ENCODE peak calls at places on chromosomes 13 and 19, in six cellular contexts. O is endothelial cell, D is upper lobe of right lung, C is IMR-90, J is cardiac muscle cell, K is HL-60. A is an unnamed sample.

GRCh38 chr19:15464394-15465385 is at the start of gene RASAL3:
- DNase-seq in J (no peak), O (no peak), C (no peak), D (no peak), K (peak; percentile 59), A (no peak)

GRCh38 chr19:43700368-43701015 is 15.4 kb upstream of the IRGC start:
- DNase-seq in D (no peak), K (peak; percentile 51), C (peak; percentile 84), J (no peak), O (no peak), A (no peak)

GRCh38 chr13:48775804-48776203 is 122.1 kb downstream of the CYSLTR2 start:
- DNase-seq in O (no peak), J (no peak), K (no peak), C (peak; percentile 97), D (no peak), A (no peak)

GRCh38 chr19:49515767-49516166 is 3.3 kb downstream of the FCGRT start:
- DNase-seq in O (no peak), K (peak; percentile 93), C (no peak), D (peak; percentile 79), J (no peak), A (no peak)

GRCh38 chr19:50567052-50567841 is 988 bp downstream of the LRRC4B start:
- DNase-seq in C (no peak), O (no peak), D (no peak), K (no peak), J (no peak), A (no peak)

GRCh38 chr19:43720936-43721335 is 5.1 kb downstream of the IRGC start:
- DNase-seq in K (no peak), O (no peak), C (no peak), J (no peak), D (no peak), A (no peak)

GRCh38 chr19:18795540-18795939 is 4.4 kb upstream of the COMP start:
- DNase-seq in C (no peak), K (no peak), O (no peak), D (no peak), J (no peak), A (no peak)

GRCh38 chr13:63840551-63841421 is 2425.1 kb upstream of the PCDH20 start:
- DNase-seq in C (no peak), J (no peak), O (no peak), D (peak; percentile 46), K (no peak), A (no peak)

GRCh38 chr13:32428581-32429072 is 697 bp upstream of the N4BP2L1 start:
- DNase-seq in O (no peak), C (no peak), K (no peak), D (no peak), J (no peak), A (no peak)

GRCh38 chr13:74052402-74052928 is 81.7 kb downstream of the KLF12 start:
- DNase-seq in D (peak; percentile 74), K (no peak), O (no peak), C (no peak), J (no peak), A (no peak)

GRCh38 chr13:52428295-52428694 is 22.1 kb downstream of the VPS36 start:
- DNase-seq in O (no peak), C (peak; percentile 70), K (no peak), D (no peak), J (no peak), A (no peak)

GRCh38 chr13:22789027-22789593 is 391.7 kb upstream of the SGCG start:
- DNase-seq in K (no peak), O (no peak), J (peak; percentile 81), D (no peak), C (no peak), A (no peak)

GRCh38 chr13:60572855-60573254 is 175.8 kb downstream of the TDRD3 start:
- DNase-seq in D (no peak), K (no peak), O (no peak), J (peak; percentile 62), C (no peak), A (no peak)

GRCh38 chr13:107678075-107678689 is 537.2 kb downstream of the LIG4 start:
- DNase-seq in D (no peak), J (peak; percentile 15), K (no peak), C (peak; percentile 53), O (no peak), A (peak; percentile 31)

GRCh38 chr19:6800991-6801396 is 28.5 kb downstream of the VAV1 start:
- DNase-seq in K (no peak), J (no peak), O (no peak), D (no peak), C (peak; percentile 38), A (no peak)

GRCh38 chr19:1859319-1859718 is 4.1 kb downstream of the KLF16 start:
- DNase-seq in O (no peak), K (no peak), J (no peak), C (no peak), D (no peak), A (no peak)

GRCh38 chr19:49165111-49165750 is 7.6 kb downstream of the TRPM4 start:
- DNase-seq in D (no peak), K (no peak), O (no peak), J (peak; percentile 90), C (no peak), A (no peak)

GRCh38 chr13:50275392-50276063 is 260.3 kb downstream of the KCNRG start:
- DNase-seq in C (no peak), O (no peak), K (no peak), D (no peak), J (no peak), A (no peak)

GRCh38 chr19:16326401-16327130 is 1.9 kb downstream of the KLF2 start:
- DNase-seq in O (no peak), D (peak; percentile 68), C (no peak), J (no peak), K (no peak), A (no peak)

GRCh38 chr19:33683881-33684549 is 62.3 kb downstream of the CHST8 start:
- DNase-seq in J (peak; percentile 92), K (no peak), D (peak; percentile 67), O (peak; percentile 83), C (peak; percentile 18), A (peak; percentile 60)

GRCh38 chr19:48553676-48554384 is 1.9 kb downstream of the SULT2B1 start:
- DNase-seq in K (no peak), D (no peak), O (no peak), C (peak; percentile 86), J (peak; percentile 17), A (no peak)

GRCh38 chr13:36778083-36778671 is 40.8 kb upstream of the RFXAP start:
- DNase-seq in O (no peak), K (no peak), J (no peak), C (peak; percentile 74), D (no peak), A (no peak)

GRCh38 chr13:46668906-46669525 is 116.0 kb downstream of the LRCH1 start:
- DNase-seq in O (no peak), J (no peak), K (no peak), D (no peak), C (no peak), A (no peak)

GRCh38 chr19:926595-927043 is 784 bp downstream of the ARID3A start:
- DNase-seq in J (peak; percentile 54), K (no peak), C (no peak), D (peak; percentile 85), O (no peak), A (no peak)

GRCh38 chr19:14102102-14102696 is 11.6 kb upstream of the SAMD1 start:
- DNase-seq in O (no peak), K (no peak), D (no peak), C (no peak), J (no peak), A (no peak)

GRCh38 chr19:35896643-35897040 is 3.7 kb downstream of the NFKBID start:
- DNase-seq in K (no peak), O (no peak), C (no peak), D (no peak), J (no peak), A (no peak)

GRCh38 chr19:7844405-7844804 is 14.4 kb downstream of the EVI5L start:
- DNase-seq in O (no peak), C (no peak), K (no peak), J (no peak), D (no peak), A (no peak)

GRCh38 chr13:45340422-45341033 is 455 bp downstream of the TPT1 start:
- DNase-seq in C (peak; percentile 91), D (peak; percentile 97), K (peak; percentile 68), O (peak; percentile 90), J (peak; percentile 92), A (peak; percentile 85)
- TF ChIP-seq CTCF in C (peak; percentile 35), D (peak; percentile 54), K (no peak), O (peak; percentile 49), J (peak; percentile 39), A (peak; percentile 67)

DNA sequence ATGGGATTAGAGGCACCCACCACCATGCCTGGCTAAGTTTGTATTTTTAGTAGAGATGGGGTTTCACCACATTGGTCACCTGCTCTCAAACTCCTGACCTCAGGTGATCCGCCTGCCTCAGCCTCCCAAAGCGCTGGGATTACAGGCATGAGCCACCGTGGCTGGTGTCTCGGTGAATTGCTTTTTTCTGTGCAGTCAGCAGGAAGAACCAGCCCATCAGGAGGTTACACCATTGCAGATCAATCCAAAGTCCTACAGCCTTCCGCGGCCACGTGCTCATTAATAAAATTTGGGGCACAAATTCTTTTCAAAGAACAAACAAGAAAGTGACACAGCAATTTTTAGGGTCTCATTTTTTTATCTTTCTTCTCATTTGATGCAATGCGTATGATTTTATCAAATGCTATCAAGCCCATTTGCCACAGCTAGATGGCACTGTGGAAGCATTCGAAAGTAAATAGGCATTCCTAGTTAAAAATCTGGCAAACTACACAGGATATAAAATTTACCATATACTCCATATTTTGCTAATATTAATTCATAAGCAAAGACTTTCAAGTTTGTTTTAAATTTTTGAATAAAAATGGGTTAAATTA is 54.4 kb upstream of the ZNF835 start:
- DNase-seq in O (no peak), K (no peak), D (no peak), J (no peak), C (no peak), A (no peak)
- TF ChIP-seq CTCF in O (no peak), K (peak; percentile 0), D (peak; percentile 37), J (no peak), C (peak; percentile 13), A (no peak)

DNA sequence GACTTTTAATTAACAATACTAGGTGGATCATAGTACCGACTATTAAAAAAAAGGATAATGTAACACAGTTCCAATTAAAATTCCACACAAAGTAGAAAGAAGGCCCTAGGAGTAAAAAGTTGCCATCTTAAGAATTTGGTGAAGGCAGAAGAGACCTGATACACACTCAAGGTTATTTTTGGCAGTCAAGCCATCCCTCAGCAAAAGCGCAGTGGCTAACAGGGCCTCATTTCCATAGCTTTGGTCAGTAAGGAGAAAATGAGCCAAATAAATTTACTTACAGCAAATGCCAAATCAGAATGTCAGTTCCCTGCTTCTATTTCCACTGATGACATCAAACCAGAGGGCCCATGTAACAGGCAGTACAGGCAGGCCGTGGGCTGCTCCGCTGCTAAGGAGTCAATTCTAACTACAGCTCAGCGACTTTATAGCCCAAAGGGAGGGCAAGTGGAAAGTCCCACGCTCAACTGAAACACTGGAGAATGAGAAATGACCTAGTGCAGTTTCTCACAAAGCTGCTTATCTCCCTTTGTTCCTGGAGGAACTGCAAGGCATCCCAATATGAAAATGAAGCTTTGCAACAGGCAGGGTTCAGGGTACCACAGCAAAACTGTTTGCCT is 6.3 kb downstream of the ARGLU1 start:
- DNase-seq in C (peak; percentile 53), O (no peak), K (no peak), J (peak; percentile 40), D (no peak), A (no peak)
- TF ChIP-seq CTCF in C (no peak), O (no peak), K (no peak), J (no peak), D (no peak), A (no peak)

DNA sequence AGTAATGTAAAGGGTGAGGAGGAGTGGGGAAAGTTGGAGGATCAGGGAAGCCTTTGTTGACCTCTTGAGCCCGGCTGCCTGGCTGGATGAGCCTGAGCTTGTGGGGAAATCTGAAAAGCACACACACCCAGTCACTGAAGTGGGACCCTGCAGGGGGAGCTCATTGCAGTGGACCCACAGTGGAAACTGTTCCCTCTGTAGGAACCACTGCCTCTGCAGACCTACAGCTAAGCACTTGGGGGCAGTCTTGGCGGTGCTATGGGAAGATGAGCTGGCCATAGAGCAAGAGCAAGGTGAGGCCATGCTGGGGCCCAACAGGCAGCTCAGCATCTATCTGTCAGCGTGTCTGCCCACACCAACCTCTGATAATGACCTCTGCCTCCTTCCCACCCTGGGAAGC is 294.8 kb downstream of the TSHZ3 start:
- DNase-seq in O (peak; percentile 52), K (no peak), J (peak; percentile 63), D (no peak), C (peak; percentile 83), A (peak; percentile 67)
- TF ChIP-seq CTCF in O (peak; percentile 34), K (peak; percentile 22), J (peak; percentile 76), D (no peak), C (peak; percentile 95), A (peak; percentile 46)